ENCODE peak calls at places on chromosomes 12 and 14, in eight cellular contexts. L is stimulated activated naive CD4-positive, alpha-beta T cell treated with Interleukin-2 at 50 U/mL for 16 hours; R is H7; T is left ventricle myocardium superior; Y is stimulated activated CD4-positive, alpha-beta T cell treated with anti-CD3 and anti-CD28 coated beads, Interleukin-12 subunit alpha, Interleukin-12 subunit beta, amount 100 ng/mL, for 4 hours; I is epithelial cell of esophagus; H is sigmoid colon; N is effector CD4-positive, alpha-beta T cell. P is an unnamed sample.

GRCh38 chr12:80846930-80847329 is 90.8 kb downstream of the LIN7A start:
- DNase-seq in L (no peak), R (no peak), T (no peak), Y (no peak), I (no peak), H (no peak), N (no peak), P (no peak)

GRCh38 chr14:61489932-61490331 is 168.6 kb downstream of the PRKCH start:
- DNase-seq in L (no peak), R (no peak), T (no peak), Y (no peak), I (no peak), H (peak), N (no peak), P (no peak)

GRCh38 chr12:123767613-123768012 is 5.5 kb downstream of the DNAH10 start:
- DNase-seq in L (no peak), R (no peak), T (no peak), Y (no peak), I (no peak), H (no peak), N (no peak), P (no peak)

GRCh38 chr12:47840571-47840970 is 20.9 kb upstream of the HDAC7 start:
- DNase-seq in L (no peak), R (no peak), T (no peak), Y (no peak), I (no peak), H (no peak), N (no peak), P (no peak)

GRCh38 chr12:104662908-104663307 is 206.2 kb downstream of the CHST11 start:
- DNase-seq in L (no peak), R (no peak), T (no peak), Y (no peak), I (no peak), H (no peak), N (no peak), P (no peak)

GRCh38 chr14:58944226-58944769 is 244.2 kb upstream of the DAAM1 start:
- DNase-seq in L (no peak), R (peak), T (no peak), Y (no peak), I (no peak), H (no peak), N (no peak), P (no peak)

GRCh38 chr12:14416658-14417057 is 51.2 kb downstream of the ATF7IP start:
- DNase-seq in L (no peak), R (peak), T (no peak), Y (no peak), I (peak), H (no peak), N (peak), P (no peak)

GRCh38 chr12:6963741-6964446 is 6.6 kb downstream of the PHB2 start:
- DNase-seq in L (no peak), R (peak), T (no peak), Y (no peak), I (no peak), H (peak), N (no peak), P (no peak)

GRCh38 chr12:100995771-100996170 is 201.2 kb downstream of the ANO4 start:
- DNase-seq in L (no peak), R (no peak), T (no peak), Y (no peak), I (no peak), H (no peak), N (no peak), P (no peak)

GRCh38 chr14:105919458-105920150 is 393.2 kb downstream of the TMEM121 start:
- DNase-seq in L (no peak), R (no peak), T (peak), Y (no peak), I (no peak), H (peak), N (no peak), P (no peak)

GRCh38 chr14:76024211-76024907 is 38.8 kb downstream of the IFT43 start:
- DNase-seq in L (no peak), R (no peak), T (no peak), Y (no peak), I (peak), H (no peak), N (no peak), P (no peak)

GRCh38 chr12:79935624-79936040 is 735 bp upstream of the PPP1R12A start:
- DNase-seq in L (peak), R (peak), T (no peak), Y (no peak), I (peak), H (no peak), N (no peak), P (no peak)

GRCh38 chr12:57046392-57046791 is 3.5 kb downstream of the MYO1A start:
- DNase-seq in L (no peak), R (no peak), T (no peak), Y (no peak), I (no peak), H (no peak), N (no peak), P (no peak)

GRCh38 chr14:44778562-44778961 is 183.2 kb downstream of the KLHL28 start:
- DNase-seq in L (no peak), R (no peak), T (no peak), Y (no peak), I (peak), H (no peak), N (no peak), P (no peak)

GRCh38 chr14:94975366-94975765 is 182.0 kb downstream of the DICER1 start:
- DNase-seq in L (no peak), R (no peak), T (no peak), Y (no peak), I (no peak), H (no peak), N (no peak), P (no peak)

GRCh38 chr12:32893458-32893857 is 3.1 kb downstream of the PKP2 start:
- DNase-seq in L (no peak), R (no peak), T (no peak), Y (no peak), I (no peak), H (no peak), N (no peak), P (no peak)

GRCh38 chr14:89176090-89176757 is 240.8 kb downstream of the FOXN3 start:
- DNase-seq in L (no peak), R (no peak), T (no peak), Y (no peak), I (no peak), H (no peak), N (no peak), P (no peak)

GRCh38 chr12:113236539-113237354 is 15.5 kb downstream of the TPCN1 start:
- DNase-seq in L (no peak), R (no peak), T (peak), Y (no peak), I (no peak), H (peak), N (no peak), P (no peak)

GRCh38 chr14:21825147-21825743 is 151.6 kb upstream of the OR4E1 start:
- DNase-seq in L (peak), R (peak), T (no peak), Y (peak), I (peak), H (no peak), N (peak), P (peak)

GRCh38 chr14:81686512-81686911 is 152.9 kb upstream of the SEL1L start:
- DNase-seq in L (no peak), R (no peak), T (no peak), Y (no peak), I (no peak), H (no peak), N (no peak), P (no peak)

GRCh38 chr12:42564540-42564939 is 25.0 kb downstream of the PRICKLE1 start:
- DNase-seq in L (no peak), R (no peak), T (no peak), Y (no peak), I (no peak), H (no peak), N (no peak), P (no peak)

GRCh38 chr12:104285740-104286537 is 17.6 kb upstream of the EID3 start:
- DNase-seq in L (no peak), R (no peak), T (no peak), Y (no peak), I (peak), H (no peak), N (no peak), P (no peak)

GRCh38 chr14:100568164-100568997 is 18.8 kb downstream of the BEGAIN start:
- DNase-seq in L (no peak), R (peak), T (no peak), Y (no peak), I (no peak), H (no peak), N (no peak), P (no peak)